ENCODE peak calls at places on chromosomes 11 and 22, in four cellular contexts. Q is mesendoderm; S is OCI-LY7; N is CD4-positive, alpha-beta memory T cell. P is an unnamed sample.

GRCh38 chr22:50145741-50146439 is 24.6 kb upstream of the PANX2 start:
- DNase-seq in S (no peak), N (no peak), Q (no peak), P (no peak)

GRCh38 chr11:21105196-21105917 is 436.0 kb downstream of the NELL1 start:
- DNase-seq in N (no peak), Q (peak), S (no peak), P (no peak)

GRCh38 chr11:34266090-34266912 is 91.5 kb downstream of the ABTB2 start:
- DNase-seq in N (no peak), Q (no peak), S (no peak), P (no peak)

GRCh38 chr11:131864205-131864604 is 493.8 kb downstream of the NTM start:
- DNase-seq in N (no peak), Q (no peak), S (no peak), P (no peak)

GRCh38 chr11:13220148-13220547 is 57.4 kb upstream of the BMAL1 start:
- DNase-seq in S (no peak), Q (no peak), N (no peak), P (no peak)

GRCh38 chr11:6474806-6475500 is 1.2 kb upstream of the TRIM3 start:
- DNase-seq in S (no peak), Q (peak), N (no peak), P (no peak)

GRCh38 chr11:132734217-132734616 is 798.1 kb downstream of the OPCML start:
- DNase-seq in Q (peak), S (no peak), N (no peak), P (no peak)

GRCh38 chr22:38314140-38314991 is 2.9 kb downstream of the CSNK1E start:
- DNase-seq in N (no peak), S (peak), Q (peak), P (no peak)

GRCh38 chr11:88535916-88536547 is 198.5 kb upstream of the CTSC start:
- DNase-seq in S (no peak), N (no peak), Q (peak), P (no peak)

DNA sequence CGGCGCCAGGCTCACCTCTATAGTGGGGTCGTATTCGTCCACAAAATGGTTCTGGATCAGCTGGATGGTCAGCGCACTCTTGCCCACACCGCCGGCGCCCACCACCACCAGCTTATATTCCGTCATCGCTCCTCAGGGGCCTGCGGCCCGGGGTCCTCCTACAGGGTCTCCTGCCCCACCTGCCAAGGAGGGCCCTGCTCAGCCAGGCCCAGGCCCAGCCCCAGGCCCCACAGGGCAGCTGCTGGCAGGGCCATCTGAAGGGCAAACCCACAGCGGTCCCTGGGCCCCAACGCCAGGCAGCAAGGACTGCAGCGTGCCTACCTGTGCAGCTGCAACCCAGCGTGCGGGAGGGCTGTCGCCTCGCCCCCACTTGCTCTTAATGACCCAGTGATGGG is 1.2 kb downstream of the HRAS start:
- DNase-seq in S (no peak), Q (no peak), N (no peak), P (no peak)
- H3K27ac ChIP-seq in S (peak), Q (no peak), N (peak), P (no peak)

DNA sequence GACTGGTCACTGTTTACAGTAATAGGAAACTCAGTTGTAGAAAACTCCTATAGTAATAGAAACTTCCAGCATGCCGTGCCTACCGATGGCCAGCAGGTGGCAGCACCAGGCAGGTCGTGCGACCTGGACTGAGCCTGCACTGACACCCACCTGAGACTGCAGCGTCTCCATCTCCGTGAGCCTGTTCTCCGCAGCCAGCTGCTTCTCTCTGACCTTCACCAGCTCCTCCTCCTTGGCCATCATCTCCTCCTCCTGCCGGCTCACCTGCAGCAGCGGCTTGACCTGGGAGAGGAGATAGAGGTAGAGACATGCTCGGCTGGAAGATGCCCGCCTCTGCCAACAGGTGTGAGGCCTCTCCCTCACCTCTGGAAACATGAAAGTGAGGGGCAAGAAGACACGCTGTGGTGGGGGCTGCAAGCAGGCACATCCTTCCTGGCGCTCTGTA is 48.5 kb downstream of the APOL1 start:
- DNase-seq in N (peak), S (peak), Q (peak), P (no peak)
- H3K27ac ChIP-seq in N (peak), S (no peak), Q (no peak), P (no peak)

DNA sequence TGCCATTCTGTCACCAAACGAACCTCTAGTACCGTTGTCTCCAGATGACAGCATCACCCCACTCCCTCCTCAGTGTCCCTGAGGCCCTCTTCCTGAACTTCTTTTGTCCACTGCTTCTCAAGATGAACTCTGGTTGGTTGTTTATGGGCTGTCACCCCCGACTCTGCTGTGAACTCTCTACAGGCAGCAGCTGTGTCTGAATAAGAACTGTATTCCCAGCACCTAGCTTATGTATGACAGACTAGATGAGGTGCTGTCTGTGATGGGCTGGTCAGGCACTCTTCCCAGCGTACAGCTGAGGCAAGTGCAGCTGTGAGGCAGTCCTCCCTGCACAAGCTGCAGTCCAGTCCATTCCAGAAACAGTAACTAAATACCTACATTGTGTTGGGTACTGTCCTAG is 111.4 kb upstream of the PITPNB start:
- DNase-seq in Q (no peak), N (no peak), S (no peak), P (no peak)
- H3K27ac ChIP-seq in Q (no peak), N (no peak), S (no peak), P (no peak)

DNA sequence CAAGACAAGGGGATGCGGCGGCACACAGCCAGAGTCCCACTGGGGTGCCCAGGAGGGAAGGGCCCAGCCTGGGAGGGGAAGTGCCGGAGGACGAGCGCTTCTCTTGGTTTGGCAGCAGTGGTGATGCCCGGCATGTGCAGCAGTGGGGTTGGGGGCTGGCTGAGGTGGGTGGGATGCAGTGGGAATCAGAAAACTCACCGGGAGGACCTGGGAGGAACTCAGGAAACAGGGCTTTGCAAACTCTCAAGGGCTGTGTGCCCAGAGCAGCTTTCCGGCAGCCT is 3.0 kb downstream of the FERMT3 start:
- DNase-seq in S (no peak), N (no peak), Q (no peak), P (no peak)
- H3K27ac ChIP-seq in S (no peak), N (peak), Q (no peak), P (no peak)

GRCh38 chr11:9719949-9720646 is 56.2 kb downstream of the SWAP70 start:
- DNase-seq in Q (no peak), S (peak), N (no peak), P (no peak)
- H3K27ac ChIP-seq in Q (no peak), S (peak), N (no peak), P (peak)

GRCh38 chr11:77213029-77213579 is 85.1 kb downstream of the MYO7A start:
- DNase-seq in S (no peak), Q (no peak), N (no peak), P (no peak)

GRCh38 chr11:77213589-77214428 is 85.8 kb downstream of the MYO7A start:
- DNase-seq in S (no peak), Q (no peak), N (no peak), P (no peak)

GRCh38 chr11:77214557-77214956 is 86.5 kb downstream of the MYO7A start:
- DNase-seq in Q (no peak), N (no peak), S (no peak), P (no peak)

GRCh38 chr11:77215106-77215505 is 86.4 kb downstream of the GDPD4 start:
- DNase-seq in S (no peak), N (no peak), Q (no peak), P (no peak)

DNA sequence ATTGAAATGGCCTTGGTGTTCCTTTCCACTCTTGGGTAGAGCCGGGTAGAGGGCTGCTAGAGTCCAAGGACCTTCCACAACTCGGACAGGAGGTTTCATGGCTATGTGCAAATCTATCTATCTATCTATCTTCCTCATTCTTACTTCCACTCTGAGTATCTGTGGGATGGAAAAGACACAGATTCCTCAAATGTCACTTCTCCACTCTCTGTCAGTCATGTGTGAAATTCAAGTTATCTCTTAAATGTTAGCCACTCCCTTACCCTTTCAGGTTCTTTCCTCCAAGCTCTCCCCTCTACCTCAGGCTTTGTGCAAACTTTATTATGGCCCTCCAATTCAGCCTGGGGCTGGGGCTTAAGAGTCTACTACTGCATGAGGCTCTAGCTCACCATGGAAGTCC is 84.3 kb downstream of the GDPD4 start:
- DNase-seq in Q (no peak), N (no peak), S (no peak), P (no peak)
- H3K27ac ChIP-seq in Q (no peak), N (no peak), S (no peak), P (no peak)

DNA sequence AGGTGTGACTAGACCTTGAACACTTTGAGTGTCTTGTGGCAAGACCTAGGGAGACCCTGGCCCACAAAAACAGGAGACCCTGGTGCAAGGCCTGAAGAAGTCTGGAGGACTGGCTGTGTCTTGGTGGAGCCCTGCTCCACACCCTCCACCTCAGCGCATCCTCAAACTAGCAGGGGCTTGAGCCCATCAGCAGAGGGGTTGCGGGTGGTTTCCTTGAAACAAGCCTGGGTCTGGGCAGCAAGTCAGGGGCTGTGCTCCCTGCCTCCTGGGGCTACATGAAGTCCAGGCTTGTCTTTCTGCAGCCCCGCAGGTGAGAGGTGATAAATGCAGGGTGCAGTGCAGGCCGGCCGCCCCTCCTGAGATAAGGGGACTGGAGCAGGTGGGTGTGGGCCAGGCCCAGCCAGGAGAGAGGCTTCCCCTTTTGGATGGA is 2.9 kb downstream of the CDKN1C start:
- DNase-seq in S (no peak), Q (no peak), N (no peak), P (no peak)
- H3K27ac ChIP-seq in S (no peak), Q (no peak), N (no peak), P (no peak)

GRCh38 chr11:65135633-65136145 is 1.4 kb upstream of the SYVN1 start:
- DNase-seq in N (no peak), Q (no peak), S (no peak), P (no peak)
- H3K27ac ChIP-seq in N (peak), Q (no peak), S (peak), P (peak)

GRCh38 chr11:70315726-70316125 is 45.2 kb downstream of the PPFIA1 start:
- DNase-seq in S (no peak), N (no peak), Q (no peak), P (peak)

GRCh38 chr11:70311616-70312015 is 41.1 kb downstream of the PPFIA1 start:
- DNase-seq in N (no peak), S (no peak), Q (no peak), P (no peak)

GRCh38 chr11:70314730-70315129 is 44.2 kb downstream of the PPFIA1 start:
- DNase-seq in Q (no peak), S (peak), N (no peak), P (peak)

GRCh38 chr11:70312401-70313357 is 42.2 kb downstream of the PPFIA1 start:
- DNase-seq in S (no peak), Q (peak), N (no peak), P (no peak)

GRCh38 chr11:70313945-70314344 is 43.5 kb downstream of the PPFIA1 start:
- DNase-seq in S (no peak), Q (peak), N (no peak), P (no peak)
- H3K27ac ChIP-seq in S (no peak), Q (no peak), N (no peak), P (peak)

DNA sequence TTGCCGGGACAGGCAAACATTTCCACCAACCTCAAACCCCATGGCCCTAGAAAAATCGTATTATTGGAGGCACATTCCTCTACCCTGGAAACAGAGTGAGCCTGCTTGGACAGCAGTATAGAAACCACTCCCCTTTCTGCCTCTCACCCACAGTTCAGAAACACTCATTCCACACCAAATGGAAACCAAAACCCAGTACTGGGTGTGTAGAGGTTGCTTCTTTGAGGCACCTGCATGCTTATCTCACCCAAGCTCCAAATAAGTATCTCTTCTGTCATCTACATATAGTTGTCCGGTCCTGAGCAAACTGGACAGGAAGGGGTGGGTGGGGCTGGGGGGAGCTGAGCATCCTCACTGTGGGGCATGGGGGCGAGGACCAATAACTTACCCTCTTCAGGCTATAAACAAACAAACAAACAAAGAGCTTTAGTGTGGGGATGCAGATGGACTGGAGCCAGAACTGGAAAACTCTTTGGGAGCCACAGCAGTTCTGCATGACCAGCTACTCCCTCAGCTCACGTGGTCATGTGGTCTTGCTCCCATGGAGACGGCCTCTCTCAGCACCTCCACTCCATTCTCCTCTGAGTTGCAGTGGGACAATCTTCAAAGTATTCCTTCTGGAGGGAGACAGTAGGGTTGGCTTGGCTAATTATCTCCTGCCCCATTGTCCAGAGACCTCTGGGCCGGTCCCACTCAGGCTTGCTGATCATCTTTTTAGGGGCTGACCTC is 1.0 kb upstream of the PLAAT2 start:
- DNase-seq in Q (no peak), N (no peak), S (no peak), P (no peak)
- H3K27ac ChIP-seq in Q (no peak), N (no peak), S (no peak), P (no peak)

P was measured in HL-60.